ENCODE peak calls at places on chromosomes 11 and 22, in seven cellular contexts. O, I, X, Z, M, D and W are unnamed samples.

GRCh38 chr11:98965775-98966174 is 55.0 kb upstream of the CNTN5 start:
- DNase-seq in O (no peak), I (no peak), X (no peak), Z (no peak), M (no peak), D (no peak), W (no peak)

GRCh38 chr11:66150725-66151124 is 80.7 kb downstream of the PACS1 start:
- DNase-seq in O (no peak), I (no peak), X (no peak), Z (no peak), M (no peak), D (no peak), W (no peak)

GRCh38 chr22:29509815-29510214 is 29.8 kb downstream of the NEFH start:
- DNase-seq in O (no peak), I (no peak), X (no peak), Z (no peak), M (no peak), D (no peak), W (no peak)

GRCh38 chr11:63592975-63593395 is 21.2 kb downstream of the PLAAT3 start:
- DNase-seq in O (peak), I (no peak), X (no peak), Z (no peak), M (peak), D (peak), W (no peak)

GRCh38 chr11:100927579-100927978 is 202.0 kb downstream of the PGR start:
- DNase-seq in O (no peak), I (no peak), X (no peak), Z (no peak), M (no peak), D (no peak), W (no peak)

GRCh38 chr22:29310863-29311339 is 4.5 kb downstream of the GAS2L1 start:
- DNase-seq in O (peak), I (peak), X (peak), Z (peak), M (peak), D (peak), W (peak)

GRCh38 chr11:834371-835316 is 1.9 kb downstream of the CD151 start:
- DNase-seq in O (peak), I (no peak), X (peak), Z (no peak), M (peak), D (peak), W (no peak)

GRCh38 chr11:102831128-102831708 is 12.2 kb downstream of the MMP3 start:
- DNase-seq in O (peak), I (peak), X (no peak), Z (no peak), M (peak), D (peak), W (peak)

GRCh38 chr22:33823552-33823951 is 96.7 kb downstream of the LARGE1 start:
- DNase-seq in O (no peak), I (peak), X (no peak), Z (no peak), M (peak), D (peak), W (no peak)

GRCh38 chr11:30147293-30147692 is 83.5 kb upstream of the FSHB start:
- DNase-seq in O (no peak), I (no peak), X (no peak), Z (no peak), M (no peak), D (no peak), W (no peak)

GRCh38 chr11:23313001-23313400 is 452.7 kb upstream of the CCDC179 start:
- DNase-seq in O (no peak), I (no peak), X (no peak), Z (no peak), M (no peak), D (no peak), W (no peak)

GRCh38 chr11:128632151-128632791 is 44.9 kb upstream of the ETS1 start:
- DNase-seq in O (peak), I (no peak), X (peak), Z (peak), M (peak), D (peak), W (no peak)

DNA sequence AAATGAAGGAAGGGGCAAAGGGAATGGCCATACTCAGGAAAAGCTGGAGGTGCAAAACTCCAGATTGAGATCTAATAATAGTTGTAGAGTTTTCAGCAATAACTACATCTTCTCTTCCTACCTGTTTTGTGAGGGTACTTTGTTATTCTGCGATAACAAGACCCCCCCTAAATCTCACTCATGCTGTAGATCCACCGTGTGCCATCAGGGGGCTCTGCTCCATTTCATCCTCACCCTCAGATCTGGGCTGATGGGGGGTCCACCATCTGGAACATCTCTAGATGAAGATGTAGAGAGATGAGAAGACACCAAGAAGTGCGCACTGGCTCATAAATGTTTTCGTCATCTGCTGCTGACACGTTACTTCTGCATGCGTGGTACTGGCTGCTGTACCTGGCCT is 135.9 kb upstream of the KIRREL3 start:
- DNase-seq in O (no peak), I (no peak), X (no peak), Z (no peak), M (no peak), D (no peak), W (no peak)
- TF ChIP-seq CTCF in O (no peak), I (no peak), X (no peak), Z (no peak), M (no peak), D (no peak), W (no peak)

GRCh38 chr22:46582281-46582811 is 37.8 kb upstream of the GRAMD4 start:
- DNase-seq in O (peak), I (no peak), X (no peak), Z (no peak), M (no peak), D (no peak), W (no peak)
- TF ChIP-seq POLR2A in O (peak), I (no peak), X (no peak), Z (no peak), M (no peak), D (no peak), W (no peak)

GRCh38 chr22:30556388-30556787 is 9.8 kb upstream of the SEC14L6 start:
- DNase-seq in O (no peak), I (no peak), X (no peak), Z (no peak), M (no peak), D (peak), W (no peak)
- TF ChIP-seq CTCF in O (no peak), I (no peak), X (peak), Z (no peak), M (no peak), D (peak), W (no peak)

DNA sequence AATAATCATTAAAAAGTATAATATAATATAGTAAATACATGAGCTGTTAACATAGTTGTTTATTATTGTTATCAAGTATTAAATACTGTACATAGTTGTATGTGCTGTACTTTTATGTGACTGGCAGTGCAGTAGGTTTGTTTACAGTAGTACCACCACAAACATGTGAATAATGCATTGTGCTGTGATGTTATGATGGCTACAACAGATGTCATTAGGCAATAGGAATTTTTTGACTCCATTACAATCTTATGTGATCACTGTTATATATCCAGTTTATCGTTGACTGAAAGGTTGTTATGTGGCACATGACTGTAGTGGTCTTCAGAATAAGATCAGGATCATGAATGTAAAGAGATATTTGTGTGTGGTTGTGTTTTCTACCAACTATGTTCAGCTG is 577.8 kb downstream of the JRKL start:
- DNase-seq in O (no peak), I (no peak), X (no peak), Z (no peak), M (no peak), D (no peak), W (no peak)
- TF ChIP-seq POLR2A in O (no peak), I (no peak), X (no peak), Z (no peak), M (no peak), D (no peak), W (no peak)

GRCh38 chr11:68010058-68011041 is at the start of gene ALDH3B1:
- DNase-seq in O (peak), I (peak), X (peak), Z (peak), M (peak), D (peak), W (peak)
- TF ChIP-seq CTCF in O (no peak), I (no peak), X (no peak), Z (no peak), M (peak), D (no peak), W (no peak)

DNA sequence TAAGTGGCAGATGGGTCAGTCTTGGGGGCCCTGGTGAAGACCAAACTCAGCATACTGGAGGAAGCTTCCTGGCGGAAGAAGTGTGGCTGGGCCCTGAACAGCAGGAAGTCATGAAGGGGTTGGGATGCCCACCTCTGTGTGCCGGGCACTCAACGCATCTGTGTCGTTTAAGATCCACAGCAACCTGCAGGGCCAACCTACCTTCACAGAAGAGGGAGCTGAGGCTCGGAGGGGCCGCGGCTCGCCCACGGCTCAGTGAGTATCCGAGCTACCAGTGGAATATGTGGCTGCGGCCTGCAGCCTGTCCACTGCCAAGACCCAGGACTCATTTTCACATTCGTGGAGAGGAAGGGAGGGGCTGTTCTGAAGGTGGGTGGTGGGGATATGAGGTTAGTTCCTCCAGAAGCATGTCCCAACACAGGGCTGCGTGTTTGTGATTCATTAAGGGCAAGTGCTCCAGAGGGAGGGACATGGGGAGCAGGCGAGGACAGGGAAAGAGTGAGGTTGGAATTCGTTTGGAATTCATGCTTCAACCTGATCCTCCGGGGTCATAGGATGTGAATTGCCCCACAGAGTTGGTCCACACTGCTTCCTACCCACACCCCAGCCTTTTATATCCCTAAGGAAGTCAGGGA is 99.6 kb downstream of the MPPED1 start:
- DNase-seq in O (no peak), I (no peak), X (no peak), Z (no peak), M (no peak), D (no peak), W (no peak)
- TF ChIP-seq POLR2A in O (no peak), I (no peak), X (no peak), Z (no peak), M (no peak), D (no peak), W (no peak)

DNA sequence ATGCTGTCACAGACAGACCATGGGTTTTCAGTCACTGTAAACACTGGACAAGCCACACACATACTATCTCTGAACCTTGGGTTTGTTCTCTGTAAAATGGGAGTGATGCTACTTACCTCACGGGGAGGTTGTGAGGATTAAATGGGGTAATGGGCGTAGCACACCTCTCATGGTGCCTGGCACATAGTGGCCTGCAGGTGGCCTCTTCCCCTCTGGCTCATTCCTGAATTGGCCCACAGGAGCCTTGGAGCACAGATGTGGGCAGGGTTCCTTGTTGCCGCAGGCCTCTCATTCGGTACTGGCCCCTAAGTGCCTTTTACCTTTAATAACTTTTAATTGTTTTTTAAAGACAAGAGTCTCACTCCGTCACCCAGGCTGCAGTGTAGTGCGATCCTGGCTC is 11.7 kb downstream of the MICAL2 start:
- DNase-seq in O (no peak), I (no peak), X (peak), Z (no peak), M (no peak), D (peak), W (no peak)
- TF ChIP-seq CTCF in O (peak), I (peak), X (peak), Z (no peak), M (peak), D (peak), W (no peak)

DNA sequence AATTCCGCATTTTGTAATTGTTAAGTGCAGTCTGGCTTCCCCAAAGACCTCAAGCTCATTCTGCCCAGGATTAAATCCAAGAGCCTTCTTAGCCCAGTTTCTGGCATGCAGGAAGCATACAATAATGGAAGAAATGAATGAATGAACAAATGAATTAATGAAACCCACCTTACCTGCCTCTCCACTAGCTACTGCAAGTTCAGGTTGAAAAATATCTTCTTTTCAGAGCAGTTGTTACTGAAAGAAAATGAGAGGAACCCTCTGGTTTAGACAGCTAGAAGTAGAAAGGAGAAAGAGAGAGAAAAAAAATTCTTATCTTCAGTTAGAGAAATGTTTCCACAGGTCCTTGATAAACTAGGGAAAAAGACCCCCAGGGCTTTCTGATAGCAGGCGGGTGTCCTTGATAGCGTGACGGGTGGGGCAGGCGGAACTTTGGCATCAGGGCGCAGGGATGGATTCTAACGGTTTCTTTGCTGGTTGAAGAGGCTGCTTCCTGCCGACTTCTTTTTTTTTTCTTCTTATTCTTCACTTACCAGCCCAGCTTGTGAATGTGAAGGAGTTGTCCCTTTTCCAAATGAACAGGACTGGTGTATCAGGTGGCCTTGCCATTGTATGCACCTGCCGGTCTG is 10.1 kb downstream of the LMO2 start:
- DNase-seq in O (no peak), I (no peak), X (no peak), Z (no peak), M (no peak), D (no peak), W (no peak)
- TF ChIP-seq POLR2A in O (no peak), I (no peak), X (no peak), Z (no peak), M (no peak), D (no peak), W (no peak)